ENCODE peak calls at places on chromosomes 2 and 18, in seven cellular contexts. T is cardiac fibroblast, D is heart left ventricle, X is left ventricle myocardium inferior, N is psoas muscle, K is cardiac muscle cell, S is fibroblast of lung. W is an unnamed sample.

GRCh38 chr2:162480067-162480466 is 136.1 kb downstream of the GCA start:
- DNase-seq in T (no peak), D (no peak), X (no peak), N (no peak), K (no peak), S (peak), W (peak)

GRCh38 chr2:119464977-119465376 is 33.3 kb downstream of the TMEM37 start:
- DNase-seq in T (no peak), D (no peak), X (no peak), N (no peak), K (no peak), S (no peak), W (no peak)

GRCh38 chr18:79151191-79151590 is 82.0 kb downstream of the ATP9B start:
- DNase-seq in T (no peak), D (no peak), X (no peak), N (no peak), K (no peak), S (no peak), W (no peak)

GRCh38 chr18:36756262-36756661 is 72.5 kb downstream of the TPGS2 start:
- DNase-seq in T (peak), D (no peak), X (no peak), N (no peak), K (no peak), S (peak), W (no peak)

GRCh38 chr2:236546561-236546961 is 23.1 kb upstream of the ACKR3 start:
- DNase-seq in T (no peak), D (no peak), X (no peak), N (no peak), K (no peak), S (no peak), W (no peak)

GRCh38 chr2:7203056-7203467 is 285.9 kb downstream of the RNF144A start:
- DNase-seq in T (peak), D (peak), X (no peak), N (no peak), K (peak), S (peak), W (peak)

GRCh38 chr2:207135801-207136457 is 29.8 kb downstream of the KLF7 start:
- DNase-seq in T (no peak), D (no peak), X (no peak), N (no peak), K (no peak), S (no peak), W (no peak)

GRCh38 chr2:54471221-54471711 is 15.1 kb downstream of the SPTBN1 start:
- DNase-seq in T (peak), D (peak), X (peak), N (no peak), K (peak), S (peak), W (peak)

GRCh38 chr2:45190481-45190880 is 181.2 kb upstream of the SIX2 start:
- DNase-seq in T (peak), D (no peak), X (no peak), N (peak), K (no peak), S (peak), W (peak)

GRCh38 chr2:207663870-207664545 is 38.8 kb upstream of the METTL21A start:
- DNase-seq in T (no peak), D (no peak), X (no peak), N (no peak), K (no peak), S (no peak), W (no peak)

GRCh38 chr2:234158812-234159211 is 108.3 kb downstream of the SPP2 start:
- DNase-seq in T (no peak), D (no peak), X (no peak), N (no peak), K (no peak), S (peak), W (peak)

GRCh38 chr2:134982603-134983002 is 64.0 kb downstream of the CCNT2 start:
- DNase-seq in T (no peak), D (no peak), X (no peak), N (no peak), K (no peak), S (no peak), W (no peak)

GRCh38 chr2:152415231-152415642 is 80.3 kb downstream of the FMNL2 start:
- DNase-seq in T (no peak), D (no peak), X (no peak), N (no peak), K (no peak), S (peak), W (no peak)

DNA sequence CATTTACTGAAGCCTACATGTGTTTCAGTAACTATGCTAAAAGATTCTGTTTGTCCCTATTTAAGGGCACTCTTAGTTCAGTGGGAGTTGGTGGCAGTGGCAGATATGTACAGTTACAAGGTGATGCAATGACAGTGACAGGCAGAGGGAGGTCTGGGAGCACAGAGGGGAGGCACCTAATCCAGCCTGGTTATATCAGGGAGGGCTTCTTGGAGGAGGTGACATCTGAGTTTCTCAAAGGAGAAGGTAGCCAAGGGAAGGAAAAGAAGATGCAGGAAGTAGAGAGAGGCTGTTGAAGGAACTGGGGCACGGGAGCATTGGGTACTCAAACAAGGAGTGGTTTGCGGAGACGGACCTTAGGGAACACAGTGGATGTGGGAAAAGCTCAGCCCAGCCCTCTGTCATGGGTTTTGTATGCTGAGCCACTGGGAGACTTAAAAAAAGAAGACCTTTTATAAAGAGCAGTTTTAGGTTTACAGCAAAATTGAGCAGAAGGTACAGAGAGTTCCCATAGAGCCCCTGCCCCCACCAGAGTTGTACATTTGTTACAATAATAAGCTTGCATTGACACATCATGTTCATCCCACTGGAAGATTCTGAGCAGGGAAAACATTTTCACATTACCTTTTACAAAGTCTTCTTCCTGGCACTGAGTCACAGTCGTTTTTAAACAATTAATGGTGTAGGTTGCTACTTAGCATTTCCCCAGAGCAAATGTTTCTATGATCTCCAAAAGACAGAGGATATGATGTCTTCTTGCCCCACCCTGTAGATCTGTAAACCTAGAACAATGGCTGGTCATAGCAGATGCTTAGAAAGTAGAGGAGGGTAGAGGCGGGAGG is 83.0 kb upstream of the TAF1B start:
- DNase-seq in T (no peak), D (no peak), X (no peak), N (no peak), K (no peak), S (no peak), W (no peak)
- H3K4me3 ChIP-seq in T (no peak), D (no peak), X (no peak), N (no peak), K (no peak), S (no peak), W (no peak)

GRCh38 chr2:69124327-69124726 is 111.3 kb downstream of the ANTXR1 start:
- DNase-seq in T (no peak), D (no peak), X (no peak), N (no peak), K (peak), S (no peak), W (no peak)

GRCh38 chr2:69122271-69122670 is 109.3 kb downstream of the ANTXR1 start:
- DNase-seq in T (peak), D (no peak), X (no peak), N (no peak), K (no peak), S (peak), W (peak)

GRCh38 chr2:69125816-69126215 is 112.8 kb downstream of the ANTXR1 start:
- DNase-seq in T (no peak), D (no peak), X (no peak), N (no peak), K (no peak), S (no peak), W (no peak)

GRCh38 chr2:69123182-69123581 is 110.2 kb downstream of the ANTXR1 start:
- DNase-seq in T (no peak), D (no peak), X (no peak), N (no peak), K (peak), S (peak), W (no peak)

DNA sequence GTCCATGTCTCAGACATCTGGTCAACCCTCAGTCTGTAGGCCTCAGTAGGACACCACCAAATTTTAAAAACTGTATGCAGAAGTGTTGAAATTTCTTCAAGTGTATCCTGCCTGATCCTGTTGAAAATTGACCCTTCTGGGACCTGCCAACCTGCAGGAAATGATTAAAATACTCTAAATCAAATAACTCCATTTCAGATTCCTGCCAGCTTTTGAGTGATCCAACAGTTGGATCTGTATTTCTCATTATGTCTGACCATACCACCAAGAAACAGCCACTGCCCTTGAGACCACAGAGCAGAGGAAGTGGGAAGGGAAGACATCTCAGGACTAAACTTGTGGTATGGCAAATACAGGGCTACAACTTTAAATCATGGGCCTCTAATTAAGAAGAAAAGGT is 113.4 kb downstream of the ANTXR1 start:
- DNase-seq in T (no peak), D (no peak), X (no peak), N (no peak), K (no peak), S (no peak), W (no peak)
- TF ChIP-seq CTCF in T (no peak), D (no peak), X (no peak), N (no peak), K (no peak), S (no peak), W (no peak)

GRCh38 chr2:158191569-158191968 is 89.9 kb downstream of the UPP2 start:
- DNase-seq in T (no peak), D (peak), X (no peak), N (no peak), K (no peak), S (peak), W (no peak)
- H3K4me3 ChIP-seq in T (no peak), D (peak), X (peak), N (no peak), K (no peak), S (no peak), W (no peak)

GRCh38 chr18:31061945-31062344 is 19.4 kb upstream of the DSC3 start:
- DNase-seq in T (no peak), D (no peak), X (no peak), N (no peak), K (peak), S (peak), W (no peak)

GRCh38 chr18:31065036-31065773 is 22.7 kb upstream of the DSC3 start:
- DNase-seq in T (no peak), D (no peak), X (no peak), N (no peak), K (peak), S (peak), W (no peak)

GRCh38 chr18:31058897-31059296 is 16.4 kb upstream of the DSC3 start:
- DNase-seq in T (no peak), D (no peak), X (no peak), N (no peak), K (no peak), S (no peak), W (no peak)

GRCh38 chr18:31066267-31066666 is 23.7 kb upstream of the DSC3 start:
- DNase-seq in T (no peak), D (no peak), X (no peak), N (no peak), K (no peak), S (no peak), W (no peak)

DNA sequence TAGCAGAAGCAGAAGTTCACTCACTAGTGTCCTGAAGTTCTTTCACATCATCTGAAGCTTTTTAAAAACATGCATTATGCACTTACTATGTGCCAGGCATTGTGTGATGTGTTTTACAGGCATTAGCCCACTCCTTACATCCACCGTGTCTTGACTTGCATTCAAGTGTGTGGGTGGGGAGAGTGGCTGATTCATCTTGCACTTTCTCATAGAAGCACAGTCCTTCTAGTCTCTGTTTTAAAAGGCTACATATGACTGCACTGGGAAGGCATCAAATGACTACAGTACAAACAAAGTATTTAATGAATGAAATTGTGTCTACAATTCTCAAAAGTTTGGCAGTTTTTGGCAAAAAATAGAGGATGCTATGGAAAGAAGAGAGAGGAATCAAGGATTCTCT is 21.6 kb upstream of the DSC3 start:
- DNase-seq in T (no peak), D (no peak), X (no peak), N (no peak), K (no peak), S (peak), W (peak)
- TF ChIP-seq CTCF in T (no peak), D (no peak), X (no peak), N (no peak), K (no peak), S (no peak), W (no peak)

GRCh38 chr2:184598313-184599053 is at the start of gene ZNF804A:
- DNase-seq in T (peak), D (peak), X (peak), N (peak), K (peak), S (peak), W (peak)
- H3K4me3 ChIP-seq in T (peak), D (peak), X (peak), N (peak), K (peak), S (peak), W (peak)

GRCh38 chr2:64942693-64943092 is 46.5 kb upstream of the SLC1A4 start:
- DNase-seq in T (no peak), D (no peak), X (no peak), N (peak), K (no peak), S (no peak), W (no peak)
- TF ChIP-seq CTCF in T (no peak), D (no peak), X (no peak), N (peak), K (no peak), S (no peak), W (no peak)

GRCh38 chr2:79512442-79513401 is at the start of gene CTNNA2:
- DNase-seq in T (peak), D (peak), X (no peak), N (no peak), K (peak), S (peak), W (peak)
- H3K4me3 ChIP-seq in T (peak), D (peak), X (peak), N (peak), K (peak), S (no peak), W (peak)